ENCODE peak calls at places on chromosomes 5 and 9, in ten cellular contexts. One of them, this sample, is unnamed.

GRCh38 chr5:139738777-139739611 is 56.6 kb upstream of the PSD2 start:
- DNase-seq in adrenal gland: no peak
- DNase-seq in tibial nerve: no peak
- DNase-seq in sigmoid colon: no peak
- DNase-seq in Panc1: no peak
- DNase-seq in H9: no peak
- DNase-seq in GM23338: no peak
- DNase-seq in ovary: no peak
- DNase-seq in endothelial cell of umbilical vein: no peak
- DNase-seq in CD8-positive, alpha-beta T cell: no peak
- DNase-seq in this sample: no peak

GRCh38 chr9:125890793-125891192 is 143.6 kb downstream of the PBX3 start:
- DNase-seq in adrenal gland: peak; percentile 32
- DNase-seq in tibial nerve: no peak
- DNase-seq in sigmoid colon: no peak
- DNase-seq in Panc1: no peak
- DNase-seq in H9: no peak
- DNase-seq in GM23338: no peak
- DNase-seq in ovary: no peak
- DNase-seq in endothelial cell of umbilical vein: no peak
- DNase-seq in CD8-positive, alpha-beta T cell: no peak
- DNase-seq in this sample: no peak

GRCh38 chr9:133954862-133955529 is 37.1 kb downstream of the VAV2 start:
- DNase-seq in adrenal gland: no peak
- DNase-seq in tibial nerve: no peak
- DNase-seq in sigmoid colon: no peak
- DNase-seq in Panc1: no peak
- DNase-seq in H9: no peak
- DNase-seq in GM23338: no peak
- DNase-seq in ovary: no peak
- DNase-seq in endothelial cell of umbilical vein: no peak
- DNase-seq in CD8-positive, alpha-beta T cell: no peak
- DNase-seq in this sample: peak; percentile 30

GRCh38 chr9:95171596-95171995 is 145.9 kb downstream of the FANCC start:
- DNase-seq in adrenal gland: no peak
- DNase-seq in tibial nerve: no peak
- DNase-seq in sigmoid colon: no peak
- DNase-seq in Panc1: no peak
- DNase-seq in H9: no peak
- DNase-seq in GM23338: no peak
- DNase-seq in ovary: no peak
- DNase-seq in endothelial cell of umbilical vein: peak; percentile 14
- DNase-seq in CD8-positive, alpha-beta T cell: no peak
- DNase-seq in this sample: no peak

GRCh38 chr9:136305822-136306690 is 2.2 kb upstream of the CCDC187 start:
- DNase-seq in adrenal gland: no peak
- DNase-seq in tibial nerve: no peak
- DNase-seq in sigmoid colon: no peak
- DNase-seq in Panc1: no peak
- DNase-seq in H9: no peak
- DNase-seq in GM23338: no peak
- DNase-seq in ovary: no peak
- DNase-seq in endothelial cell of umbilical vein: no peak
- DNase-seq in CD8-positive, alpha-beta T cell: no peak
- DNase-seq in this sample: no peak

GRCh38 chr9:137186385-137186784 is 2.0 kb downstream of the ANAPC2 start:
- DNase-seq in adrenal gland: no peak
- DNase-seq in tibial nerve: no peak
- DNase-seq in sigmoid colon: no peak
- DNase-seq in Panc1: no peak
- DNase-seq in H9: no peak
- DNase-seq in GM23338: no peak
- DNase-seq in ovary: no peak
- DNase-seq in endothelial cell of umbilical vein: no peak
- DNase-seq in CD8-positive, alpha-beta T cell: no peak
- DNase-seq in this sample: no peak

GRCh38 chr9:95509851-95510529 is 6.8 kb downstream of the PTCH1 start:
- DNase-seq in adrenal gland: peak; percentile 42
- DNase-seq in tibial nerve: no peak
- DNase-seq in sigmoid colon: no peak
- DNase-seq in Panc1: no peak
- DNase-seq in H9: no peak
- DNase-seq in GM23338: no peak
- DNase-seq in ovary: peak; percentile 51
- DNase-seq in endothelial cell of umbilical vein: peak; percentile 40
- DNase-seq in CD8-positive, alpha-beta T cell: no peak
- DNase-seq in this sample: no peak

GRCh38 chr9:4547016-4547415 is 56.7 kb downstream of the SLC1A1 start:
- DNase-seq in adrenal gland: no peak
- DNase-seq in tibial nerve: no peak
- DNase-seq in sigmoid colon: no peak
- DNase-seq in Panc1: no peak
- DNase-seq in H9: no peak
- DNase-seq in GM23338: no peak
- DNase-seq in ovary: no peak
- DNase-seq in endothelial cell of umbilical vein: peak; percentile 87
- DNase-seq in CD8-positive, alpha-beta T cell: no peak
- DNase-seq in this sample: no peak

GRCh38 chr9:37248651-37249163 is 128.3 kb downstream of the ZCCHC7 start:
- DNase-seq in adrenal gland: no peak
- DNase-seq in tibial nerve: no peak
- DNase-seq in sigmoid colon: no peak
- DNase-seq in Panc1: no peak
- DNase-seq in H9: no peak
- DNase-seq in GM23338: no peak
- DNase-seq in ovary: no peak
- DNase-seq in endothelial cell of umbilical vein: no peak
- DNase-seq in CD8-positive, alpha-beta T cell: no peak
- DNase-seq in this sample: no peak

GRCh38 chr9:90793729-90794128 is 7.9 kb upstream of the SYK start:
- DNase-seq in adrenal gland: no peak
- DNase-seq in tibial nerve: no peak
- DNase-seq in sigmoid colon: no peak
- DNase-seq in Panc1: no peak
- DNase-seq in H9: no peak
- DNase-seq in GM23338: no peak
- DNase-seq in ovary: no peak
- DNase-seq in endothelial cell of umbilical vein: no peak
- DNase-seq in CD8-positive, alpha-beta T cell: no peak
- DNase-seq in this sample: no peak

GRCh38 chr5:160118349-160119141 is 705 bp downstream of the PWWP2A start:
- DNase-seq in adrenal gland: peak; percentile 63
- DNase-seq in tibial nerve: no peak
- DNase-seq in sigmoid colon: peak; percentile 85
- DNase-seq in Panc1: no peak
- DNase-seq in H9: peak; percentile 34
- DNase-seq in GM23338: peak; percentile 16
- DNase-seq in ovary: peak; percentile 64
- DNase-seq in endothelial cell of umbilical vein: no peak
- DNase-seq in CD8-positive, alpha-beta T cell: peak; percentile 43
- DNase-seq in this sample: peak; percentile 17

GRCh38 chr5:138246334-138246733 is 28.1 kb downstream of the GFRA3 start:
- DNase-seq in adrenal gland: no peak
- DNase-seq in tibial nerve: no peak
- DNase-seq in sigmoid colon: no peak
- DNase-seq in Panc1: no peak
- DNase-seq in H9: no peak
- DNase-seq in GM23338: no peak
- DNase-seq in ovary: no peak
- DNase-seq in endothelial cell of umbilical vein: no peak
- DNase-seq in CD8-positive, alpha-beta T cell: no peak
- DNase-seq in this sample: no peak

GRCh38 chr5:116468583-116468982 is 106.0 kb downstream of the SEMA6A start:
- DNase-seq in adrenal gland: no peak
- DNase-seq in tibial nerve: no peak
- DNase-seq in sigmoid colon: no peak
- DNase-seq in Panc1: no peak
- DNase-seq in H9: no peak
- DNase-seq in GM23338: no peak
- DNase-seq in ovary: no peak
- DNase-seq in endothelial cell of umbilical vein: no peak
- DNase-seq in CD8-positive, alpha-beta T cell: no peak
- DNase-seq in this sample: no peak

GRCh38 chr5:175383350-175383749 is 60.6 kb downstream of the DRD1 start:
- DNase-seq in adrenal gland: no peak
- DNase-seq in tibial nerve: no peak
- DNase-seq in sigmoid colon: no peak
- DNase-seq in Panc1: no peak
- DNase-seq in H9: no peak
- DNase-seq in GM23338: peak; percentile 27
- DNase-seq in ovary: no peak
- DNase-seq in endothelial cell of umbilical vein: no peak
- DNase-seq in CD8-positive, alpha-beta T cell: no peak
- DNase-seq in this sample: no peak

GRCh38 chr5:143635146-143635752 is 176.7 kb upstream of the HMHB1 start:
- DNase-seq in adrenal gland: no peak
- DNase-seq in tibial nerve: no peak
- DNase-seq in sigmoid colon: no peak
- DNase-seq in Panc1: no peak
- DNase-seq in H9: no peak
- DNase-seq in GM23338: no peak
- DNase-seq in ovary: no peak
- DNase-seq in endothelial cell of umbilical vein: no peak
- DNase-seq in CD8-positive, alpha-beta T cell: no peak
- DNase-seq in this sample: no peak

GRCh38 chr5:157689942-157690689 is 18.8 kb downstream of the C5orf52 start:
- DNase-seq in adrenal gland: no peak
- DNase-seq in tibial nerve: no peak
- DNase-seq in sigmoid colon: no peak
- DNase-seq in Panc1: no peak
- DNase-seq in H9: peak; percentile 33
- DNase-seq in GM23338: peak; percentile 51
- DNase-seq in ovary: no peak
- DNase-seq in endothelial cell of umbilical vein: no peak
- DNase-seq in CD8-positive, alpha-beta T cell: no peak
- DNase-seq in this sample: peak; percentile 19

GRCh38 chr9:97567182-97567893 is 65.8 kb downstream of the TSTD2 start:
- DNase-seq in adrenal gland: no peak
- DNase-seq in tibial nerve: no peak
- DNase-seq in sigmoid colon: no peak
- DNase-seq in Panc1: no peak
- DNase-seq in H9: peak; percentile 8
- DNase-seq in GM23338: no peak
- DNase-seq in ovary: no peak
- DNase-seq in endothelial cell of umbilical vein: no peak
- DNase-seq in CD8-positive, alpha-beta T cell: no peak
- DNase-seq in this sample: no peak
- H3K27ac ChIP-seq in adrenal gland: no peak overlapping the region
- H3K27ac ChIP-seq in tibial nerve: no peak overlapping the region
- H3K27ac ChIP-seq in sigmoid colon: no peak overlapping the region
- H3K27ac ChIP-seq in Panc1: no peak overlapping the region
- H3K27ac ChIP-seq in H9: no peak overlapping the region
- H3K27ac ChIP-seq in GM23338: no peak overlapping the region
- H3K27ac ChIP-seq in ovary: no peak overlapping the region
- H3K27ac ChIP-seq in endothelial cell of umbilical vein: no peak overlapping the region
- H3K27ac ChIP-seq in CD8-positive, alpha-beta T cell: no peak overlapping the region
- H3K27ac ChIP-seq in this sample: no peak overlapping the region

GRCh38 chr5:67395790-67396418 is 199.3 kb upstream of the CD180 start:
- DNase-seq in adrenal gland: no peak
- DNase-seq in tibial nerve: no peak
- DNase-seq in sigmoid colon: no peak
- DNase-seq in Panc1: no peak
- DNase-seq in H9: no peak
- DNase-seq in GM23338: peak; percentile 27
- DNase-seq in ovary: no peak
- DNase-seq in endothelial cell of umbilical vein: no peak
- DNase-seq in CD8-positive, alpha-beta T cell: no peak
- DNase-seq in this sample: no peak
- TF ChIP-seq CTCF in adrenal gland: no peak
- TF ChIP-seq CTCF in tibial nerve: no peak
- TF ChIP-seq CTCF in sigmoid colon: no peak
- TF ChIP-seq CTCF in Panc1: no peak
- TF ChIP-seq CTCF in H9: no peak
- TF ChIP-seq CTCF in GM23338: no peak
- TF ChIP-seq CTCF in ovary: no peak
- TF ChIP-seq CTCF in endothelial cell of umbilical vein: no peak
- TF ChIP-seq CTCF in CD8-positive, alpha-beta T cell: no peak
- TF ChIP-seq CTCF in this sample: no peak

DNA sequence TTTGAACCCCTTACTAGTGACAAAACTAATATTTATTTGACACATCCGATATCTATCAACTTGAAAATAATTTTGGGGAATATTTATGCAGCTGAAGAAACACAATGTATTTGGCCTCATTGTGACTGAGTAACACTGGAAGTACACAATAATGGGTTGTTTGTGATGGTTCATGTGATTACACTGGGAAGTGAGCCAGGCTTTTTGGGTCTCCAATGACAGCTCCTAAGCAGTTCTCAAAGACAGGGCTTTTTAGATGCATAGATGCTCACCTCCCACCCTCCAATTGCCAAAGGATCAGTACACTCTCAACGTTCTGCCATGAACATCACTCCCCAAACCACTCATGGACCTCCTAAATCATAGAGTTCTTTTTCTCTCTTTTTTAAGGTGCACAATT is 170.0 kb downstream of the SLC24A2 start:
- DNase-seq in adrenal gland: no peak
- DNase-seq in tibial nerve: no peak
- DNase-seq in sigmoid colon: no peak
- DNase-seq in Panc1: no peak
- DNase-seq in H9: no peak
- DNase-seq in GM23338: no peak
- DNase-seq in ovary: no peak
- DNase-seq in endothelial cell of umbilical vein: no peak
- DNase-seq in CD8-positive, alpha-beta T cell: no peak
- DNase-seq in this sample: no peak
- H3K27me3 ChIP-seq in adrenal gland: peaks cover 5% of the 10 kb centered on the region
- H3K27me3 ChIP-seq in tibial nerve: no peaks in the 10 kb centered on the region
- H3K27me3 ChIP-seq in sigmoid colon: no peaks in the 10 kb centered on the region
- H3K27me3 ChIP-seq in Panc1: no peaks in the 10 kb centered on the region
- H3K27me3 ChIP-seq in H9: no peaks in the 10 kb centered on the region
- H3K27me3 ChIP-seq in GM23338: no peaks in the 10 kb centered on the region
- H3K27me3 ChIP-seq in ovary: no peaks in the 10 kb centered on the region
- H3K27me3 ChIP-seq in endothelial cell of umbilical vein: no peaks in the 10 kb centered on the region
- H3K27me3 ChIP-seq in CD8-positive, alpha-beta T cell: no peaks in the 10 kb centered on the region
- H3K27me3 ChIP-seq in this sample: peaks cover 4% of the 10 kb centered on the region

DNA sequence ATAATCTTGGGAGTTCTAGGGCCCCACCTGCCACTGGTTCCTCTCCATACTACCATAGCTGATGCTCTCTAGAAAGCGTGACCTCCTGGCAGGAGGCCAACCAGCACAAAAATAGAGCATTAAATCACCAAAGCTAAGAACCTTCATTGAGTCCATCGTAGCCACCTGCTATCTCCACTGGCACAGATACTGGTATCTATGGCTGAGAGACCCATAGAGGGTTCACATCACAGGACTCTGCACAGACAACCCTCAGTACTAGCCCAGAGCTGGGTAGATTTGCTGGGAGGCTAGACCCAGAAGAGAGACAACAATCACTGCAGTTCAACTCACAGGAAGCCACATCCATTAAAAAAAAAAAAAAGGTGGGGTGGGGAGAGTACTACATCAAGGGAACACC is 509.1 kb downstream of the DTWD2 start:
- DNase-seq in adrenal gland: no peak
- DNase-seq in tibial nerve: no peak
- DNase-seq in sigmoid colon: no peak
- DNase-seq in Panc1: no peak
- DNase-seq in H9: no peak
- DNase-seq in GM23338: no peak
- DNase-seq in ovary: no peak
- DNase-seq in endothelial cell of umbilical vein: no peak
- DNase-seq in CD8-positive, alpha-beta T cell: no peak
- DNase-seq in this sample: no peak
- H3K27ac ChIP-seq in adrenal gland: no peak overlapping the region
- H3K27ac ChIP-seq in tibial nerve: no peak overlapping the region
- H3K27ac ChIP-seq in sigmoid colon: no peak overlapping the region
- H3K27ac ChIP-seq in Panc1: no peak overlapping the region
- H3K27ac ChIP-seq in H9: no peak overlapping the region
- H3K27ac ChIP-seq in GM23338: no peak overlapping the region
- H3K27ac ChIP-seq in ovary: no peak overlapping the region
- H3K27ac ChIP-seq in endothelial cell of umbilical vein: no peak overlapping the region
- H3K27ac ChIP-seq in CD8-positive, alpha-beta T cell: no peak overlapping the region
- H3K27ac ChIP-seq in this sample: no peak overlapping the region

This sample was measured in CD4-positive, alpha-beta T cell.